ENCODE peak calls at places on chromosome 21, in eight cellular contexts. One of them, this sample, is unnamed.

GRCh38 chr21:39083377-39084008 is 99.8 kb downstream of the PSMG1 start:
- DNase-seq in AG09319: peak
- DNase-seq in stimulated activated CD8-positive, alpha-beta memory T cell treated with anti-CD3 and anti-CD28 coated beads, Interleukin-7, amount 100 ng/mL, for 1 hour: no peak
- DNase-seq in germinal center: no peak
- DNase-seq in fibroblast of lung: no peak
- DNase-seq in HCT116: no peak
- DNase-seq in HTR-8/SVneo: no peak
- DNase-seq in G401: no peak
- DNase-seq in this sample: no peak

GRCh38 chr21:16420086-16420724 is 690.4 kb downstream of the USP25 start:
- DNase-seq in HTR-8/SVneo: peak
- DNase-seq in stimulated activated CD8-positive, alpha-beta memory T cell treated with anti-CD3 and anti-CD28 coated beads, Interleukin-7, amount 100 ng/mL, for 1 hour: no peak
- DNase-seq in AG09319: no peak
- DNase-seq in germinal center: no peak
- DNase-seq in G401: peak
- DNase-seq in HCT116: no peak
- DNase-seq in fibroblast of lung: peak
- DNase-seq in this sample: no peak

GRCh38 chr21:33403786-33404571 is 766 bp downstream of the IFNGR2 start:
- DNase-seq in AG09319: no peak
- DNase-seq in germinal center: peak
- DNase-seq in stimulated activated CD8-positive, alpha-beta memory T cell treated with anti-CD3 and anti-CD28 coated beads, Interleukin-7, amount 100 ng/mL, for 1 hour: no peak
- DNase-seq in HTR-8/SVneo: no peak
- DNase-seq in G401: peak
- DNase-seq in HCT116: no peak
- DNase-seq in fibroblast of lung: peak
- DNase-seq in this sample: peak

GRCh38 chr21:35521293-35521692 is 472.2 kb upstream of the RUNX1 start:
- DNase-seq in fibroblast of lung: no peak
- DNase-seq in stimulated activated CD8-positive, alpha-beta memory T cell treated with anti-CD3 and anti-CD28 coated beads, Interleukin-7, amount 100 ng/mL, for 1 hour: no peak
- DNase-seq in AG09319: no peak
- DNase-seq in HCT116: no peak
- DNase-seq in G401: no peak
- DNase-seq in germinal center: no peak
- DNase-seq in HTR-8/SVneo: no peak
- DNase-seq in this sample: no peak

GRCh38 chr21:27819299-27819698 is 852.4 kb upstream of the ADAMTS5 start:
- DNase-seq in HCT116: no peak
- DNase-seq in germinal center: no peak
- DNase-seq in HTR-8/SVneo: no peak
- DNase-seq in fibroblast of lung: no peak
- DNase-seq in stimulated activated CD8-positive, alpha-beta memory T cell treated with anti-CD3 and anti-CD28 coated beads, Interleukin-7, amount 100 ng/mL, for 1 hour: no peak
- DNase-seq in AG09319: no peak
- DNase-seq in G401: no peak
- DNase-seq in this sample: no peak

GRCh38 chr21:26595971-26596370 is 22.9 kb upstream of the CYYR1 start:
- DNase-seq in germinal center: no peak
- DNase-seq in G401: no peak
- DNase-seq in fibroblast of lung: no peak
- DNase-seq in AG09319: no peak
- DNase-seq in HTR-8/SVneo: no peak
- DNase-seq in HCT116: no peak
- DNase-seq in stimulated activated CD8-positive, alpha-beta memory T cell treated with anti-CD3 and anti-CD28 coated beads, Interleukin-7, amount 100 ng/mL, for 1 hour: no peak
- DNase-seq in this sample: no peak

GRCh38 chr21:26115346-26115745 is 55.2 kb downstream of the APP start:
- DNase-seq in AG09319: peak
- DNase-seq in germinal center: no peak
- DNase-seq in fibroblast of lung: no peak
- DNase-seq in G401: peak
- DNase-seq in HTR-8/SVneo: no peak
- DNase-seq in HCT116: no peak
- DNase-seq in stimulated activated CD8-positive, alpha-beta memory T cell treated with anti-CD3 and anti-CD28 coated beads, Interleukin-7, amount 100 ng/mL, for 1 hour: no peak
- DNase-seq in this sample: no peak

GRCh38 chr21:42705346-42705745 is 51.9 kb downstream of the PDE9A start:
- DNase-seq in stimulated activated CD8-positive, alpha-beta memory T cell treated with anti-CD3 and anti-CD28 coated beads, Interleukin-7, amount 100 ng/mL, for 1 hour: no peak
- DNase-seq in HTR-8/SVneo: no peak
- DNase-seq in fibroblast of lung: no peak
- DNase-seq in germinal center: no peak
- DNase-seq in HCT116: no peak
- DNase-seq in AG09319: no peak
- DNase-seq in G401: no peak
- DNase-seq in this sample: no peak

GRCh38 chr21:38950388-38951094 is 144.8 kb downstream of the ETS2 start:
- DNase-seq in HCT116: no peak
- DNase-seq in G401: no peak
- DNase-seq in AG09319: no peak
- DNase-seq in fibroblast of lung: no peak
- DNase-seq in germinal center: no peak
- DNase-seq in HTR-8/SVneo: no peak
- DNase-seq in stimulated activated CD8-positive, alpha-beta memory T cell treated with anti-CD3 and anti-CD28 coated beads, Interleukin-7, amount 100 ng/mL, for 1 hour: no peak
- DNase-seq in this sample: no peak

GRCh38 chr21:39077816-39078215 is 105.4 kb downstream of the PSMG1 start:
- DNase-seq in G401: no peak
- DNase-seq in HTR-8/SVneo: no peak
- DNase-seq in germinal center: no peak
- DNase-seq in AG09319: no peak
- DNase-seq in HCT116: no peak
- DNase-seq in stimulated activated CD8-positive, alpha-beta memory T cell treated with anti-CD3 and anti-CD28 coated beads, Interleukin-7, amount 100 ng/mL, for 1 hour: no peak
- DNase-seq in fibroblast of lung: no peak
- DNase-seq in this sample: no peak

GRCh38 chr21:44464351-44464750 is 9.0 kb downstream of the LRRC3 start:
- DNase-seq in germinal center: no peak
- DNase-seq in HCT116: no peak
- DNase-seq in AG09319: no peak
- DNase-seq in HTR-8/SVneo: no peak
- DNase-seq in G401: no peak
- DNase-seq in stimulated activated CD8-positive, alpha-beta memory T cell treated with anti-CD3 and anti-CD28 coated beads, Interleukin-7, amount 100 ng/mL, for 1 hour: no peak
- DNase-seq in fibroblast of lung: no peak
- DNase-seq in this sample: no peak

GRCh38 chr21:42535602-42536171 is 22.0 kb downstream of the SLC37A1 start:
- DNase-seq in HTR-8/SVneo: no peak
- DNase-seq in HCT116: no peak
- DNase-seq in stimulated activated CD8-positive, alpha-beta memory T cell treated with anti-CD3 and anti-CD28 coated beads, Interleukin-7, amount 100 ng/mL, for 1 hour: no peak
- DNase-seq in G401: no peak
- DNase-seq in fibroblast of lung: no peak
- DNase-seq in AG09319: no peak
- DNase-seq in germinal center: peak
- DNase-seq in this sample: no peak

This sample was measured in T-helper 2 cell.